ENCODE peak calls at places on chromosomes 16 and 17, in four cellular contexts. H is K562, L is A549, F is GM12878. Y is an unnamed sample.

GRCh38 chr16:56919099-56919800 is 12.7 kb upstream of the HERPUD1 start:
- DNase-seq in H (no peak), L (no peak), F (no peak), Y (no peak)

GRCh38 chr17:80528521-80528920 is 16.1 kb upstream of the RPTOR start:
- DNase-seq in H (no peak), L (no peak), F (no peak), Y (no peak)

GRCh38 chr17:81902023-81902652 is at the start of gene NPB:
- DNase-seq in H (peak), L (no peak), F (no peak), Y (no peak)

GRCh38 chr17:48335858-48336500 is 94.0 kb downstream of the SKAP1 start:
- DNase-seq in H (peak), L (peak), F (peak), Y (peak)

GRCh38 chr16:56136256-56136655 is 55.0 kb upstream of the GNAO1 start:
- DNase-seq in H (no peak), L (no peak), F (no peak), Y (no peak)

GRCh38 chr17:51992864-51993413 is 165.6 kb downstream of the CA10 start:
- DNase-seq in H (no peak), L (no peak), F (no peak), Y (no peak)

GRCh38 chr16:65905326-65905725 is 461.2 kb upstream of the CDH5 start:
- DNase-seq in H (no peak), L (no peak), F (no peak), Y (no peak)

GRCh38 chr16:31250782-31251384 is 8.9 kb upstream of the ITGAM start:
- DNase-seq in H (no peak), L (no peak), F (no peak), Y (no peak)

GRCh38 chr17:8746501-8747236 is 2.0 kb upstream of the CCDC42 start:
- DNase-seq in H (no peak), L (no peak), F (peak), Y (peak)

GRCh38 chr16:2034695-2035430 is 8.2 kb downstream of the NHERF2 start:
- DNase-seq in H (no peak), L (no peak), F (no peak), Y (no peak)

DNA sequence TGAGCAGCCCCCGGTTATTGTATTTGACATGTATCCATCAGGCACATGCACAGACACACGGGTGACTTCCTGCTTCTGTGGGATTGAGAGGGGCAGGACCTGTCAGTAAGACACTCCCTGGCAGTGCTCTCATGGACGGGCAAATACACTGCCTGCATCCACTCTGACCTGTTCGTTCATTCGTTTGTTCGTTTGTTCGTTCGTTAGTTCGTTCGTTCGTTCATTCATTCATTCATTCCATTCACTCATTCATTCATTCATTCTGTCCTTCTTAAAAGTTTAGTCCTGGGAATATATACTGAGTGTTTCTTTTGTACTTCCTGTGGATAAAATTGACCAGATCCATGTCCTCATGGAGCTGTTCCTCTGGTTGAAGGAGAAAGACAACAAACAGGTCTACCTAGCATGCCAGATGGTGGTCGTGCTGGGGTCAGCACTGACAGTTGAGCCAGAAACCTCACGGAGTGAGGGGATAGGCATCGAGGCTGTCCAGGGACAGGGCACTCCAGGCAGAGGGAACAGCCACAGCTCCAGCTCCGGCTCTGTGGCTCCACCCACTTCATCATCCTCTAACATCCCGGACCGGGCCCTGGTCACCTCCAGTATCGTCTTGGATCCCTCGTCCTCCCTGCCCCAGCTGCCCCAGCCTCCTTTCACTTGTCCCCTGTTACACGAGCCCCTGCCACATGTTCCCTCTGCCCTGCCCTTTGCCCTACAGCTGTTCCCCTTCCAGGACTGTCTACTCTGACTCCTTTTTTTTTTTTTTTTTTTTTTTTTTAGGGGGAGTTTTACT is 336.1 kb downstream of the CPPED1 start:
- DNase-seq in H (no peak), L (no peak), F (no peak), Y (no peak)
- TF ChIP-seq ELK1 in H (no peak), L (no peak), F (no peak), Y (no peak)

DNA sequence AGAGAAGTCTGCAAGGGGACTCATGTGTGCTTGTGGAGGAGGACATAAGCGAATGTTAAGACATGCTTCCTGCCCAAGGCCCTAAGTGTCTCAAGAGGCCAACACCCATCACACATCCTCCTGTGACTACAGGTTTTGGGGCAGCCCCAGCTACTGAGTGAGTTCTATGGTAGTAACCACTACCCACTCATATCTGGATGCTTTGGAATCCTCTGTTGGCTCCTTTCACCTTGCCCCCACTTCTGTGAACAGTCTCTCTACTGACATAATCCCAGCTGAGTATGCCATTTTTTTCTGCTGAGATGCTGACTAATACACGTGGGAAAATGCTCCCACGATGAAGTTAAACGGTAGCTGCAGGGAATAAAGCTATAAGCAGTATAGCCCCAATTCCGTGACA is 153.5 kb downstream of the VPS53 start:
- DNase-seq in H (no peak), L (no peak), F (no peak), Y (peak)
- TF ChIP-seq RCOR1 in H (no peak), L (no peak), F (no peak), Y (no peak)

GRCh38 chr17:75614556-75615270 is 18.5 kb upstream of the SMIM5 start:
- DNase-seq in H (no peak), L (no peak), F (no peak), Y (no peak)

GRCh38 chr17:75611746-75612437 is 21.3 kb upstream of the SMIM5 start:
- DNase-seq in H (no peak), L (no peak), F (no peak), Y (no peak)

GRCh38 chr17:75615301-75615700 is 17.9 kb upstream of the SMIM5 start:
- DNase-seq in H (peak), L (no peak), F (no peak), Y (no peak)

GRCh38 chr17:75612906-75613626 is 20.2 kb upstream of the SMIM5 start:
- DNase-seq in H (no peak), L (no peak), F (no peak), Y (no peak)

DNA sequence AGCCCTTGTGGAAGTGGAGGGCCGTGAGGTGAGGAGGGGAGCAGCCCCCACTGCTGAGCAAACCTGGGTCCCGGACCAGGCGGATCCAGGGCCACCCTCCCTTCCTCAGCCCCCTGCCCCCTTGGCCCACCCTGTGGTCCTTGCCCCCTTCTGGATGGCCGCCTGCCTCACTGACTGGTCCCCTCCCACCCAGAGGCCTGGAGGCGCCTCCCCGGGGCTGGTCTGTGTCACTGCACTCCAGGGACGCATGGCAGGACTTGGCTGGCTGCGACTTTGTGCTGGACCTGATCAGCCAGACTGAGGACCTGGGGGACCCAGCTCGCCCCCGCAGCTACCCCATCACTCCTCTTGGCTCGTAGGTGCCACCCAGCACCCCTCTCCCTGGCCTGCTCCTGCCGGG is 19.2 kb upstream of the SMIM5 start:
- DNase-seq in H (peak), L (peak), F (no peak), Y (no peak)
- TF ChIP-seq ELK1 in H (no peak), L (no peak), F (no peak), Y (no peak)

DNA sequence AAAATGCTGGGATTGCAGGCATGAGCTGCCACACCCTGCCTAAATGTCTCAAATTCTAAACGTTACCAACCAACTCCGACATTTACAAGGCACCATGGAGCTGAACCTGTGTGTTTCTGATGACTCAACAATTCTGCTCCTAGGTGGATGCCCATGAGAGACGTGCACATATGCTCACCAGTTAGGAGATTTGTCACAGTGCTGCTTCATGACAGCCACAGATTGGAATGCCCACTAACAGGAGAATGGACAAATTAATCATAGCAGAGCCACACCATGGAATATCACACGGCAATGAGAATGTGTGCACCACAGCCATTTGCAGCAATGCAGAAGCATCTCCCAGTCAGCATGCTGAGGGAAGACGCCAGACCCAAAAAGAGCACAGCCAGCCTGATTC is 8.0 kb upstream of the KCNG4 start:
- DNase-seq in H (no peak), L (no peak), F (no peak), Y (peak)
- TF ChIP-seq RCOR1 in H (no peak), L (no peak), F (no peak), Y (no peak)

GRCh38 chr17:75559958-75560533 is 27.6 kb upstream of the MYO15B start:
- DNase-seq in H (no peak), L (no peak), F (no peak), Y (no peak)
- TF ChIP-seq ELK1 in H (no peak), L (no peak), F (no peak), Y (no peak)

DNA sequence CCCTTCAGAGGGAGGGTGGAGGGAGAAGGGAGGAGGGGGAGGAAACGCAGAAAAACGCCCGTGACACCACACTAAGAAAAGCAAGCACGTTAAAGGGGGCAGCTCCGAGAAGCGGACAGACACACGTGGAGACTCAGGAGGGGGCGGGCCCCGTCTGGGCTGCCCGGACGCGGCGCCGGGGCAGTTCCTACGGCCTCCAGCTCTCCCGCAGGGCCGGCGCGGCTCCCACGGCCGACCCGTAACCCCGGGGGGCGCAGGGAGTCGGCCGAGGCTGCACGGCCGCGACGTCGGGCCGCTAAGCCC is 362 bp downstream of the KLHDC4 start:
- DNase-seq in H (peak), L (no peak), F (no peak), Y (peak)
- TF ChIP-seq RCOR1 in H (no peak), L (no peak), F (no peak), Y (no peak)

GRCh38 chr17:71117461-71117860 is 948.1 kb downstream of the KCNJ2 start:
- DNase-seq in H (no peak), L (no peak), F (no peak), Y (peak)
- TF ChIP-seq ELK1 in H (no peak), L (no peak), F (no peak), Y (no peak)

GRCh38 chr16:62955033-62955349 is 918.8 kb upstream of the CDH8 start:
- DNase-seq in H (no peak), L (no peak), F (no peak), Y (no peak)

GRCh38 chr16:62950351-62950750 is 914.1 kb upstream of the CDH8 start:
- DNase-seq in H (no peak), L (no peak), F (no peak), Y (no peak)

DNA sequence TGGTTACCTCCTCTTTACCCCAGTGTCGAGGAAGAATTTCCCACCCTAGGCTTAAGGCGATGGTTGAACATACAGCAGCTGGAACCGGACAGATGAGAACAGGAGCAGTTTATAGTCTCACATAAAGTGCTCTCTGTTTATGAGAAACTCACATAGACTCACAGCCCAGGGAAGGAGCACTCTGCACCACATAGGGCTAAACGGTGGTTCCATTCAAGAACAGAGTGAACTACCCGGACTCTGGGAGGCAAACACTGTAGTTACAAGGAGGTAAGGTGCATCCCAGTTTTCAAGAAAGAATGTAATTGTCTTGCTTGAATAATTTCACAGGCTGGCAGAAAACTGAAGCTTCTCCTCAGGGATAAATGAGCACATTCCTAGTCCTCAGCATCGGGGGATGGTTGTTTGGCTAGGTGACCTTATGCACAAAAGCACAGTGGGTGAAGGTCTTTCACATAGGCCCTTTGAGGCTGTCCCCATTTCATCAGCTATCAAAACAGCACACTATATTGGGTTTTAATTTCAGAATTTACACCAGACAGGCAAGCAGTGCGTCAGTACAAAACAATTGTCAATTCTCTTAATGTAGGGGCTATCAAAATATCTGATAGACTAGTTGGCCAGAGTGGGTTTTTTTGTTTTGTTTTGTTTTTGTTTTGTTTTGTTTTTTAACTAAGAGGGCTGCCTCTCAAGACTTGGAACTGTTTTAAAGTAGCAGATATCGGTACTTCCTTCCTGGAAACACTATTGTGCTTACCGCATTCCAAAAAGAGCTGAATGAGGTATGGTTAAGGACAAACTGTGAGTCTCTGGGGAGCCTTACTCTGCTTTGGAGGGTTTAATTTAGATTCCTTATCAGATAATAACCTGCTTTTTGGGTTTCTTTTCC is 918.1 kb upstream of the CDH8 start:
- DNase-seq in H (no peak), L (no peak), F (no peak), Y (no peak)
- TF ChIP-seq RCOR1 in H (no peak), L (no peak), F (no peak), Y (no peak)

Y was measured in IMR-90.